ENCODE peak calls at places on chromosomes 3 and 15, in four cellular contexts. A, Q, M and O are unnamed samples.

GRCh38 chr3:122572940-122573412 is 4.5 kb upstream of the PARP15 start:
- DNase-seq in A (peak; percentile 43), Q (peak; percentile 34), M (no peak), O (peak; percentile 30)

GRCh38 chr15:34644851-34645250 is 61.4 kb upstream of the GOLGA8B start:
- DNase-seq in A (no peak), Q (no peak), M (no peak), O (no peak)

GRCh38 chr3:51282931-51283330 is 102.2 kb upstream of the MANF start:
- DNase-seq in A (no peak), Q (no peak), M (no peak), O (no peak)

GRCh38 chr15:76057332-76058000 is 2.3 kb upstream of the TMEM266 start:
- DNase-seq in A (peak; percentile 53), Q (peak; percentile 45), M (peak; percentile 14), O (no peak)

GRCh38 chr15:28100516-28101195 is 1.5 kb upstream of the OCA2 start:
- DNase-seq in A (no peak), Q (no peak), M (no peak), O (no peak)

GRCh38 chr3:39191103-39191502 is 1.3 kb downstream of the XIRP1 start:
- DNase-seq in A (no peak), Q (no peak), M (no peak), O (peak; percentile 39)

GRCh38 chr3:139574026-139574947 is 34.7 kb upstream of the RBP1 start:
- DNase-seq in A (no peak), Q (peak; percentile 59), M (no peak), O (no peak)

GRCh38 chr3:13544951-13545651 is 3.8 kb upstream of the FBLN2 start:
- DNase-seq in A (no peak), Q (no peak), M (no peak), O (no peak)

GRCh38 chr3:25113891-25114290 is 314.2 kb upstream of the RARB start:
- DNase-seq in A (no peak), Q (no peak), M (no peak), O (no peak)

GRCh38 chr3:115187149-115187757 is 40.2 kb upstream of the ZBTB20 start:
- DNase-seq in A (no peak), Q (no peak), M (peak; percentile 23), O (no peak)

GRCh38 chr3:50151728-50152127 is 3.4 kb upstream of the SEMA3F start:
- DNase-seq in A (no peak), Q (no peak), M (no peak), O (no peak)

GRCh38 chr3:47573190-47574172 is 5.2 kb downstream of the CSPG5 start:
- DNase-seq in A (no peak), Q (no peak), M (no peak), O (no peak)

GRCh38 chr3:72523409-72524172 is 324.7 kb downstream of the SHQ1 start:
- DNase-seq in A (no peak), Q (peak; percentile 53), M (peak; percentile 45), O (peak; percentile 15)

GRCh38 chr3:118850687-118851086 is 184.0 kb downstream of the IGSF11 start:
- DNase-seq in A (no peak), Q (no peak), M (no peak), O (no peak)

GRCh38 chr3:141370065-141370533 is 1.8 kb downstream of the ZBTB38 start:
- DNase-seq in A (peak; percentile 92), Q (peak; percentile 82), M (peak; percentile 50), O (peak; percentile 68)

GRCh38 chr3:141367038-141367730 is 1.1 kb upstream of the ZBTB38 start:
- DNase-seq in A (peak; percentile 85), Q (peak; percentile 28), M (no peak), O (peak; percentile 85)

GRCh38 chr3:141366285-141367037 is 1.8 kb upstream of the ZBTB38 start:
- DNase-seq in A (peak; percentile 89), Q (peak; percentile 79), M (peak; percentile 61), O (peak; percentile 80)

GRCh38 chr3:141368925-141369794 is 856 bp downstream of the ZBTB38 start:
- DNase-seq in A (peak; percentile 23), Q (no peak), M (no peak), O (no peak)

DNA sequence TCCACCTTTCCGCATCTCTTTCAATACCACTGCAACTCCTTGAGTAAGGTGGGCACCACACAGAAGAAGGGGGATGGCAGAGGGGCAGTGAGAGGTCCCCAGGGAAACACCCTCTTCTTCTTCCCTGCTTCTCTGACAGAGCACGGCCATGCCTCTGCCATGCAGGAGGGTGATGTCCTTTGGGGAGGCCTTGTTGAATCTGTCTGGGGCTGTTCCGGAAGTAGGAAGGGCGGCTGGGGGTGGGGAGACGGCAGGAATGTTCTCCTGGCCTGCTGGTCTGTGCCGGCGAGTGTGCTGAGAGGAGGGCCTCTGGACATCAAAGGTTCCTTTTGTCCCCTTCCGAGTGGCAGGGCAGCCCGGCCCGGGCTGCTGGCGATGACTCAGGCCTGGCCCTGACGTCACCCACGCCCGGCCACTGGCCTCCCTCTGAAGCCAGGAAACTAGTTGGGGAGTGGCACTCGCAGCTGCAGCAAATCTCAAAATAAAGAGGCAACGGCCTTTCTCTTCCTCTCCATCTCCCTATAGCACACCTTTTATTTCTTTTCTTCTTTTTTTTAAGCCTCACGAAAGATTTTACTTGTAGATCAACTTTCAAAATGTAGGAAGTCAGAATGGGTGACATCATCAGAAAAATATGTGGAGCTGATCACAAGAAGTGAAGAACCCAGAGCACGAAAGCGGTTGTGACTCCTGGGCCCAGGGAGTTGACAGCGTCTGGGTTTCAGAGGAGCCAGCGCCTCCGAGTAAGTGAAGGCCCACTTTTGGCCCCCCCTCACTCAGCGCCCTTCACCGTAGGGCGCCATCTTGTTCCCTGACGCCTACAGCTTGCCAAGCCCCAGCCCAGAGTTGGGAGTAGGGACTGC is at the start of gene ZBTB38:
- DNase-seq in A (peak; percentile 98), Q (peak; percentile 88), M (peak; percentile 93), O (peak; percentile 86)
- TF ChIP-seq POLR2A in A (peak; percentile 34), Q (peak; percentile 65), M (peak; percentile 56), O (peak; percentile 76)

DNA sequence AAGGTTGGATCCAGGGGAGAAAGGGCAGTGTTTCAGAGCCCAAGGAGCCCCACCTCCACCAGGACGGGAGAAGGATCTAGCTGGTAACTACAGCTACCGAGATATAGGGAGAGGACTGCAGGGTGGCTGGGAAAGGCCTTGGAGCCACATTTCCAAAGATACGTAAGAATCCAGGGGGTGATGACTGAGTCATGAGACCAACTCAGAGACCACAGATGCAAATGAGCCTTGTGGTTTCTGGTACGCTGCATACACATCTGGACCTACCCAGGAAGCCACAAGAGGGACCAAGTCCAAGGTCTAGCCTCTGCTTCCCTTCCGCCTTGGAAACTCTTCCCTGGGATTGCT is 13.5 kb downstream of the IGDCC4 start:
- DNase-seq in A (no peak), Q (no peak), M (no peak), O (no peak)
- H3K27ac ChIP-seq in A (no peak overlapping the region), Q (no peak overlapping the region), M (no peak overlapping the region), O (peak overlapping the region; percentile 52)

GRCh38 chr3:157098121-157098822 is 61.7 kb downstream of the CCNL1 start:
- DNase-seq in A (no peak), Q (no peak), M (no peak), O (no peak)
- H3K4me1 ChIP-seq in A (no peaks in the 10 kb centered on the region), Q (peaks cover 24% of the 10 kb centered on the region), M (peaks cover 1% of the 10 kb centered on the region), O (peaks cover 5% of the 10 kb centered on the region)

DNA sequence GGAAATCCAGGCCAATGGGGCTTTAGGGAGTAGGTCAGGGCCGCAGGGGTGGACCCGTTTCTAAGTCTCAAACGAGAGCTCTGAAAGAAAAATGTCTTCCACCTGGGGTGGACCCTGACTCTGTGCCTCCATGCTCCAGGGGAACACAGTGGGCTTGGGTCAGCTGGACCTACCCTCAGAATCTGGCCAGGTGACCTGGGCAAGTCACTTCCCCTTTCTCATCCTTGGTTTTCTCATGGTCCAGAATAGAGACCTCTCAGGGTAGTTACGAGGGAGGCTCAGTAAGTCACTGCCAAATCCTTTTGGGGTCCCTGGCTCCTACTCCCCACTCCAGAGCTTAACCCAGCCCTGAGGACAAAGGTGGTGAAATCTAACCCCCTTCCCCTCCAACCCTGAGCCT is 25.8 kb downstream of the EFCAB12 start:
- DNase-seq in A (no peak), Q (no peak), M (no peak), O (no peak)
- TF ChIP-seq POLR2A in A (no peak), Q (no peak), M (no peak), O (no peak)

GRCh38 chr3:109353057-109353456 is 15.7 kb upstream of the DPPA4 start:
- DNase-seq in A (peak; percentile 31), Q (no peak), M (no peak), O (no peak)
- H3K27ac ChIP-seq in A (peak overlapping the region; percentile 34), Q (no peak overlapping the region), M (no peak overlapping the region), O (no peak overlapping the region)

GRCh38 chr15:89528757-89529352 is 32.5 kb upstream of the RHCG start:
- DNase-seq in A (no peak), Q (no peak), M (no peak), O (no peak)

GRCh38 chr15:89524184-89524583 is 27.8 kb upstream of the RHCG start:
- DNase-seq in A (no peak), Q (no peak), M (no peak), O (no peak)

GRCh38 chr15:89523101-89523500 is 26.7 kb upstream of the RHCG start:
- DNase-seq in A (no peak), Q (no peak), M (no peak), O (no peak)

GRCh38 chr15:89526601-89527441 is 30.4 kb upstream of the RHCG start:
- DNase-seq in A (no peak), Q (peak; percentile 2), M (no peak), O (no peak)

GRCh38 chr15:89526181-89526580 is 29.8 kb upstream of the RHCG start:
- DNase-seq in A (no peak), Q (no peak), M (no peak), O (no peak)
- H3K4me1 ChIP-seq in A (no peaks in the 10 kb centered on the region), Q (peaks cover 5% of the 10 kb centered on the region), M (no peaks in the 10 kb centered on the region), O (no peaks in the 10 kb centered on the region)

GRCh38 chr15:88477885-88478284 is 10.4 kb downstream of the MRPS11 start:
- DNase-seq in A (no peak), Q (no peak), M (no peak), O (no peak)

GRCh38 chr15:88480981-88481380 is 13.5 kb downstream of the MRPS11 start:
- DNase-seq in A (no peak), Q (no peak), M (no peak), O (no peak)

GRCh38 chr15:88477126-88477525 is 9.6 kb downstream of the MRPS11 start:
- DNase-seq in A (no peak), Q (no peak), M (no peak), O (no peak)

GRCh38 chr15:88479169-88479568 is 11.7 kb downstream of the MRPS11 start:
- DNase-seq in A (peak; percentile 16), Q (no peak), M (no peak), O (no peak)

GRCh38 chr15:88476635-88477038 is 9.1 kb downstream of the MRPS11 start:
- DNase-seq in A (peak; percentile 48), Q (peak; percentile 55), M (no peak), O (no peak)
- TF ChIP-seq POLR2A in A (no peak), Q (no peak), M (no peak), O (no peak)

DNA sequence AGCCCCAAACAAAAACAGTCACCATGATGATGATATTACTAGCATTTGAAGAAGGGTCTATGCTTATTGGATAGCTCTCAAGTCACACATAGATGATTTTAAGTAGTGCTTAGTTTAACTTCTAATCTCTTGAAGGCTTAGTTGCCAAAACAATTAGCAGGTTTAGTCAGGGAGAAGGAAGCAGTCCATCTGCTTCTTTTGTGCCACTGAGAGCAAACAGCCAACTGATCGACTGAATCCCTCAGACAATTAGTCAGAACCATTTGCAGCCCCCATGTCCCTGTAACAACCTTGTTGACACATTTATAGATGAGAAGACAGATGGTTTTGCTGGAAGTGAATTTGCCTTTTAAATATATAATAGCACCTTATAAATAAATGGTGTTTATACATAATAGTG is 585.1 kb upstream of the SUCLG2 start:
- DNase-seq in A (no peak), Q (no peak), M (no peak), O (no peak)
- H3K27ac ChIP-seq in A (no peak overlapping the region), Q (no peak overlapping the region), M (no peak overlapping the region), O (no peak overlapping the region)